ENCODE peak calls at places on chromosomes 2 and 18, in seven cellular contexts. P is GM23338, I is GM23248, S is hepatocyte, J is HCT116, R is PC-3, M is SK-N-SH. X is an unnamed sample.

GRCh38 chr2:177093384-177093783 is 119.2 kb upstream of the HNRNPA3 start:
- DNase-seq in P (no peak), I (peak; percentile 7), S (no peak), J (no peak), R (no peak), M (no peak), X (no peak)

GRCh38 chr2:42741140-42741539 is 22.8 kb downstream of the OXER1 start:
- DNase-seq in P (no peak), I (no peak), S (no peak), J (no peak), R (no peak), M (no peak), X (no peak)

GRCh38 chr2:27849558-27849957 is 40.6 kb downstream of the RBKS start:
- DNase-seq in P (no peak), I (no peak), S (no peak), J (no peak), R (no peak), M (no peak), X (no peak)

GRCh38 chr2:114384441-114384840 is 58.0 kb upstream of the DPP10 start:
- DNase-seq in P (no peak), I (no peak), S (no peak), J (no peak), R (no peak), M (no peak), X (no peak)

GRCh38 chr18:59672125-59672769 is 25.0 kb downstream of the CCBE1 start:
- DNase-seq in P (no peak), I (no peak), S (no peak), J (no peak), R (no peak), M (no peak), X (no peak)

GRCh38 chr2:205148756-205149155 is 533.5 kb upstream of the NRP2 start:
- DNase-seq in P (no peak), I (no peak), S (no peak), J (no peak), R (no peak), M (no peak), X (no peak)

GRCh38 chr2:11019614-11020013 is 107.9 kb downstream of the KCNF1 start:
- DNase-seq in P (no peak), I (no peak), S (no peak), J (no peak), R (no peak), M (no peak), X (no peak)

GRCh38 chr2:46335404-46335965 is 38.3 kb downstream of the EPAS1 start:
- DNase-seq in P (peak; percentile 69), I (peak; percentile 89), S (peak; percentile 55), J (no peak), R (no peak), M (no peak), X (peak; percentile 57)

GRCh38 chr2:151518802-151519201 is 109.1 kb downstream of the RIF1 start:
- DNase-seq in P (no peak), I (peak; percentile 3), S (no peak), J (no peak), R (peak; percentile 32), M (no peak), X (no peak)

GRCh38 chr18:48767090-48767670 is 183.6 kb downstream of the SMAD7 start:
- DNase-seq in P (peak; percentile 26), I (peak; percentile 50), S (peak; percentile 80), J (no peak), R (no peak), M (peak; percentile 47), X (no peak)

GRCh38 chr18:63823516-63824219 is 48.5 kb downstream of the SERPINB7 start:
- DNase-seq in P (peak; percentile 70), I (peak; percentile 9), S (no peak), J (peak; percentile 23), R (peak; percentile 80), M (peak; percentile 14), X (peak; percentile 40)

GRCh38 chr2:241002275-241003046 is 4.0 kb downstream of the SNED1 start:
- DNase-seq in P (no peak), I (no peak), S (no peak), J (no peak), R (no peak), M (no peak), X (no peak)

GRCh38 chr2:142682528-142682927 is 194.9 kb upstream of the KYNU start:
- DNase-seq in P (no peak), I (peak; percentile 29), S (no peak), J (peak; percentile 13), R (peak; percentile 42), M (no peak), X (no peak)

GRCh38 chr2:138237657-138238384 is 263.7 kb upstream of the SPOPL start:
- DNase-seq in P (no peak), I (no peak), S (peak; percentile 3), J (no peak), R (no peak), M (no peak), X (no peak)

GRCh38 chr2:142422041-142422440 is 291.2 kb upstream of the LRP1B start:
- DNase-seq in P (no peak), I (no peak), S (no peak), J (no peak), R (no peak), M (no peak), X (no peak)

GRCh38 chr2:3956892-3957291 is 253.5 kb downstream of the DCDC2C start:
- DNase-seq in P (no peak), I (no peak), S (no peak), J (no peak), R (no peak), M (no peak), X (no peak)

GRCh38 chr2:7272180-7272579 is 355.0 kb downstream of the RNF144A start:
- DNase-seq in P (no peak), I (peak; percentile 86), S (no peak), J (no peak), R (peak; percentile 48), M (no peak), X (no peak)

GRCh38 chr2:75327334-75327733 is 128.0 kb upstream of the TACR1 start:
- DNase-seq in P (no peak), I (no peak), S (no peak), J (no peak), R (no peak), M (no peak), X (no peak)

GRCh38 chr2:120596191-120596781 is 139.4 kb upstream of the GLI2 start:
- DNase-seq in P (no peak), I (peak; percentile 42), S (no peak), J (no peak), R (no peak), M (peak; percentile 44), X (no peak)

GRCh38 chr2:26969089-26969844 is 1.2 kb upstream of the MAPRE3 start:
- DNase-seq in P (no peak), I (peak; percentile 38), S (no peak), J (no peak), R (peak; percentile 51), M (no peak), X (no peak)

GRCh38 chr2:178628590-178628989 is 148.3 kb downstream of the PLEKHA3 start:
- DNase-seq in P (no peak), I (no peak), S (no peak), J (no peak), R (no peak), M (no peak), X (no peak)

GRCh38 chr2:124024491-124025348 is at the start of gene CNTNAP5:
- DNase-seq in P (peak; percentile 93), I (peak; percentile 57), S (peak; percentile 87), J (no peak), R (no peak), M (peak; percentile 89), X (peak; percentile 95)

GRCh38 chr2:202588647-202589581 is 45.9 kb upstream of the FAM117B start:
- DNase-seq in P (peak; percentile 97), I (peak; percentile 81), S (peak; percentile 91), J (peak; percentile 64), R (peak; percentile 89), M (peak; percentile 80), X (peak; percentile 93)

GRCh38 chr2:219509780-219510511 is 4.3 kb upstream of the ASIC4 start:
- DNase-seq in P (peak; percentile 93), I (peak; percentile 79), S (peak; percentile 82), J (no peak), R (peak; percentile 61), M (peak; percentile 83), X (peak; percentile 88)

GRCh38 chr2:199738723-199739412 is 112.1 kb downstream of the FTCDNL1 start:
- DNase-seq in P (no peak), I (peak; percentile 75), S (peak; percentile 65), J (no peak), R (peak; percentile 78), M (no peak), X (no peak)

GRCh38 chr18:11861583-11862288 is 10.5 kb downstream of the CHMP1B start:
- DNase-seq in P (no peak), I (no peak), S (no peak), J (no peak), R (no peak), M (no peak), X (no peak)

DNA sequence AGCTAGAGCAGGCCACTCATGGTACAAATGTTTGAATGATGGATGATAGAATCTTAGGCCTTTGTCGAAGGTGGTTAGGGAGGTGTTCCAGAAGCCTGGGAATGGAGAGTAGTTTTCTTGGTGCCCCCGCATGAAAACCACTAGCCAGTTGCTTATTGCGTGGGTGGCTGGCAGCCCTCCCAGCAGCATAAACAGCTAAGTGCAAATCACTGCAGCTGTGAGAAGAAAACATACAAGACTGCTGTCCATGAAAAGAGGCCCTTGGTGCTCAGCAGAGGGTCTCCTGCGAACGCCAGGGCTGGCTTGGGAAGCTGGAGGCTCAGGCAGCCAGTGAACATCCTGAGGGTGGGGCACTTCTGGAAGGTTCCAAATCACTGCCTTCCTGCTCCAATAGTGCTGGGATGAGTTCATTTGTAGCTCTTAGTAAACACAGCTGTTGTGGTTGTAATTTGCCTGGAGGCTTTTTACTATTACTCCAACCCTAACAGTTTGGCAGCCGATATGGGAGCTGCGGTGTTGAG is 118.8 kb downstream of the MGAT5 start:
- DNase-seq in P (no peak), I (peak; percentile 92), S (peak; percentile 28), J (no peak), R (peak; percentile 56), M (no peak), X (no peak)
- TF ChIP-seq EZH2phosphoT487 in P (no peak), I (no peak), S (no peak), J (no peak), R (no peak), M (no peak), X (no peak)

DNA sequence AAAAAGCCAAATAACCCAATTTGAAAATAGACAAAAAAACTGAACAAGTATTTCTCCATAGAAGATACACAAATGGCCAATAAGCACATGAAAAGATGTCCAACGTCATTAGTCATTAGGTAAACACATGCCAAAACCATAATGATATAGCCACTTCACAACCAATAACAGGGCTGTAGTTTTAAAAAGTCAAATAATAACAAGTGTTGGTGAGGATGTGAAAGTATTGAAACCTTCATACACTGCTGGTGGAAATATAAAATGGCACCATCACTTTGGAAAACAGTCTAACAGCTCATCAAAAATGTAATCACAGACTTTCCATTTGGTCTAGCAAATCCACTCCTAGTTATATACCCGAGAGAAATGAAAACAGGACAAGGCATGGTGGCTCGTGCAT is 144.2 kb upstream of the CYP1B1 start:
- DNase-seq in P (no peak), I (no peak), S (no peak), J (no peak), R (no peak), M (no peak), X (no peak)
- H3K4me2 ChIP-seq in P (no peak overlapping the region), I (no peak overlapping the region), S (no peak overlapping the region), J (no peak overlapping the region), R (no peak overlapping the region), M (no peak overlapping the region), X (no peak overlapping the region)

GRCh38 chr2:161230959-161231358 is 70.7 kb downstream of the TANK start:
- DNase-seq in P (no peak), I (no peak), S (no peak), J (no peak), R (peak; percentile 51), M (no peak), X (no peak)
- TF ChIP-seq EZH2phosphoT487 in P (no peak), I (no peak), S (no peak), J (no peak), R (no peak), M (no peak), X (no peak)

GRCh38 chr2:237668440-237668839 is 41.1 kb downstream of the LRRFIP1 start:
- DNase-seq in P (no peak), I (no peak), S (no peak), J (no peak), R (no peak), M (no peak), X (no peak)
- H3K4me2 ChIP-seq in P (no peak overlapping the region), I (no peak overlapping the region), S (no peak overlapping the region), J (no peak overlapping the region), R (no peak overlapping the region), M (no peak overlapping the region), X (no peak overlapping the region)

X was measured in neural progenitor cell.